ENCODE peak calls at places on chromosomes 2 and 18, in seven cellular contexts. X, B, E, A, J, F and G are unnamed samples.
A peak's percentile ranks its signal among the peaks of the same experiment; 100 is the strongest.

GRCh38 chr2:144682248-144682647 is 162.3 kb upstream of the ZEB2 start:
- DNase-seq in A (no peak), X (no peak), J (no peak), B (no peak), F (no peak), E (peak; percentile 86), G (no peak)

GRCh38 chr2:135337066-135337465 is 194.0 kb downstream of the ZRANB3 start:
- DNase-seq in F (no peak), B (no peak), X (no peak), J (no peak), E (no peak), A (peak; percentile 21), G (no peak)

GRCh38 chr2:1721706-1722483 is 22.4 kb downstream of the PXDN start:
- DNase-seq in F (no peak), X (no peak), E (no peak), J (no peak), B (no peak), A (peak; percentile 83), G (peak; percentile 89)

GRCh38 chr18:10350661-10351060 is 103.8 kb upstream of the APCDD1 start:
- DNase-seq in A (no peak), B (no peak), E (no peak), J (no peak), F (no peak), X (no peak), G (no peak)

GRCh38 chr2:166773268-166773949 is 114.9 kb upstream of the XIRP2 start:
- DNase-seq in E (no peak), F (no peak), A (no peak), X (no peak), B (no peak), J (no peak), G (no peak)

GRCh38 chr18:7567487-7568425 is 640 bp downstream of the PTPRM start:
- DNase-seq in A (peak; percentile 79), J (no peak), X (peak; percentile 53), B (no peak), F (no peak), E (peak; percentile 46), G (peak; percentile 75)

GRCh38 chr2:134926231-134926931 is 7.8 kb downstream of the CCNT2 start:
- DNase-seq in B (no peak), J (no peak), E (no peak), F (no peak), X (no peak), A (peak; percentile 40), G (no peak)

GRCh38 chr2:108635630-108636354 is 83.5 kb upstream of the RANBP2 start:
- DNase-seq in X (no peak), B (no peak), A (no peak), E (no peak), J (no peak), F (no peak), G (no peak)

GRCh38 chr2:118443596-118443995 is 355.3 kb downstream of the INSIG2 start:
- DNase-seq in F (no peak), X (no peak), B (no peak), A (peak; percentile 50), J (no peak), E (no peak), G (peak; percentile 68)

GRCh38 chr2:215626812-215627281 is 191.0 kb upstream of the FN1 start:
- DNase-seq in X (no peak), A (peak; percentile 71), B (no peak), J (no peak), E (no peak), F (no peak), G (no peak)

GRCh38 chr2:9103663-9104277 is 100.3 kb upstream of the MBOAT2 start:
- DNase-seq in E (no peak), X (no peak), A (no peak), B (no peak), J (no peak), F (no peak), G (no peak)